ENCODE peak calls at places on chromosomes 11 and 22, in four cellular contexts. One of them, this sample, is unnamed.

GRCh38 chr22:31676700-31677099 is 14.7 kb upstream of the PISD start:
- DNase-seq in activated naive CD4-positive, alpha-beta T cell treated with Interleukin-2 at 50 U/mL for 16 hours: peak; percentile 93
- DNase-seq in B cell: peak; percentile 91
- DNase-seq in colonic mucosa: peak; percentile 98
- DNase-seq in this sample: peak; percentile 98

GRCh38 chr22:27602390-27602789 is 199.2 kb downstream of the MN1 start:
- DNase-seq in colonic mucosa: no peak
- DNase-seq in B cell: peak; percentile 25
- DNase-seq in activated naive CD4-positive, alpha-beta T cell treated with Interleukin-2 at 50 U/mL for 16 hours: no peak
- DNase-seq in this sample: no peak

GRCh38 chr11:86669424-86669823 is 3.0 kb downstream of the ME3 start:
- DNase-seq in activated naive CD4-positive, alpha-beta T cell treated with Interleukin-2 at 50 U/mL for 16 hours: no peak
- DNase-seq in colonic mucosa: no peak
- DNase-seq in B cell: no peak
- DNase-seq in this sample: no peak

GRCh38 chr11:64007160-64007628 is 21.0 kb downstream of the OTUB1 start:
- DNase-seq in colonic mucosa: peak; percentile 27
- DNase-seq in activated naive CD4-positive, alpha-beta T cell treated with Interleukin-2 at 50 U/mL for 16 hours: no peak
- DNase-seq in B cell: no peak
- DNase-seq in this sample: no peak

GRCh38 chr22:45548991-45549736 is 46.5 kb downstream of the FBLN1 start:
- DNase-seq in B cell: no peak
- DNase-seq in colonic mucosa: peak; percentile 45
- DNase-seq in activated naive CD4-positive, alpha-beta T cell treated with Interleukin-2 at 50 U/mL for 16 hours: no peak
- DNase-seq in this sample: peak; percentile 45

GRCh38 chr11:73227571-73228211 is 9.6 kb downstream of the P2RY2 start:
- DNase-seq in B cell: no peak
- DNase-seq in activated naive CD4-positive, alpha-beta T cell treated with Interleukin-2 at 50 U/mL for 16 hours: no peak
- DNase-seq in colonic mucosa: peak; percentile 88
- DNase-seq in this sample: peak; percentile 85

GRCh38 chr11:134666273-134667174 is 254.5 kb upstream of the B3GAT1 start:
- DNase-seq in B cell: no peak
- DNase-seq in colonic mucosa: no peak
- DNase-seq in activated naive CD4-positive, alpha-beta T cell treated with Interleukin-2 at 50 U/mL for 16 hours: no peak
- DNase-seq in this sample: no peak

GRCh38 chr11:33701302-33701701 is 676 bp upstream of the C11orf91 start:
- DNase-seq in B cell: no peak
- DNase-seq in activated naive CD4-positive, alpha-beta T cell treated with Interleukin-2 at 50 U/mL for 16 hours: no peak
- DNase-seq in colonic mucosa: no peak
- DNase-seq in this sample: no peak

GRCh38 chr22:39478461-39478860 is 21.6 kb downstream of the MGAT3 start:
- DNase-seq in activated naive CD4-positive, alpha-beta T cell treated with Interleukin-2 at 50 U/mL for 16 hours: peak; percentile 15
- DNase-seq in B cell: no peak
- DNase-seq in colonic mucosa: no peak
- DNase-seq in this sample: peak; percentile 70

GRCh38 chr11:120648706-120649250 is 137.2 kb downstream of the GRIK4 start:
- DNase-seq in activated naive CD4-positive, alpha-beta T cell treated with Interleukin-2 at 50 U/mL for 16 hours: no peak
- DNase-seq in colonic mucosa: no peak
- DNase-seq in B cell: no peak
- DNase-seq in this sample: no peak

GRCh38 chr22:36833073-36833472 is 16.2 kb upstream of the PVALB start:
- DNase-seq in activated naive CD4-positive, alpha-beta T cell treated with Interleukin-2 at 50 U/mL for 16 hours: no peak
- DNase-seq in colonic mucosa: no peak
- DNase-seq in B cell: peak; percentile 44
- DNase-seq in this sample: no peak

GRCh38 chr11:790721-791564 is 1.1 kb upstream of the CEND1 start:
- DNase-seq in activated naive CD4-positive, alpha-beta T cell treated with Interleukin-2 at 50 U/mL for 16 hours: no peak
- DNase-seq in colonic mucosa: no peak
- DNase-seq in B cell: no peak
- DNase-seq in this sample: no peak

GRCh38 chr11:57432714-57433163 is 5.8 kb upstream of the SLC43A3 start:
- DNase-seq in activated naive CD4-positive, alpha-beta T cell treated with Interleukin-2 at 50 U/mL for 16 hours: peak; percentile 12
- DNase-seq in colonic mucosa: no peak
- DNase-seq in B cell: no peak
- DNase-seq in this sample: no peak

GRCh38 chr11:125091247-125091876 is 20.1 kb downstream of the TMEM218 start:
- DNase-seq in colonic mucosa: peak; percentile 16
- DNase-seq in activated naive CD4-positive, alpha-beta T cell treated with Interleukin-2 at 50 U/mL for 16 hours: no peak
- DNase-seq in B cell: no peak
- DNase-seq in this sample: no peak

GRCh38 chr11:7170431-7170830 is 81.3 kb upstream of the SYT9 start:
- DNase-seq in colonic mucosa: no peak
- DNase-seq in B cell: no peak
- DNase-seq in activated naive CD4-positive, alpha-beta T cell treated with Interleukin-2 at 50 U/mL for 16 hours: no peak
- DNase-seq in this sample: no peak

This sample was measured in mucosa of descending colon.